ENCODE peak calls at places on chromosome 12, in five cellular contexts. P is EH; U is mesothelial cell of epicardium; Z is NCI-H1092 treated with DMSO at 0.1 percent for 48 hours; E is activated naive CD8-positive, alpha-beta T cell treated with anti-CD3 and anti-CD28 coated beads, Interleukin-2, amount 50 U/mL, for 24 hours. Y is an unnamed sample.

GRCh38 chr12:118126119-118126757 is 9.7 kb upstream of the PEBP1 start:
- DNase-seq in P (no peak), U (no peak), Z (peak; percentile 86), E (no peak), Y (no peak)

GRCh38 chr12:117850048-117850447 is 118.7 kb downstream of the KSR2 start:
- DNase-seq in P (peak; percentile 66), U (peak; percentile 43), Z (peak; percentile 17), E (peak; percentile 2), Y (no peak)

GRCh38 chr12:56628671-56629458 is 1.3 kb downstream of the BAZ2A start:
- DNase-seq in P (peak; percentile 80), U (peak; percentile 49), Z (peak; percentile 20), E (peak; percentile 69), Y (peak; percentile 62)

GRCh38 chr12:58916891-58917570 is 3.3 kb downstream of the LRIG3 start:
- DNase-seq in P (peak; percentile 48), U (no peak), Z (no peak), E (no peak), Y (no peak)

GRCh38 chr12:58159941-58160340 is 218.6 kb downstream of the ATP23 start:
- DNase-seq in P (no peak), U (no peak), Z (no peak), E (no peak), Y (no peak)

GRCh38 chr12:51922762-51923505 is 15.6 kb downstream of the ACVRL1 start:
- DNase-seq in P (peak; percentile 84), U (no peak), Z (no peak), E (no peak), Y (no peak)

GRCh38 chr12:92753976-92754885 is 51.4 kb downstream of the PLEKHG7 start:
- DNase-seq in P (peak; percentile 13), U (no peak), Z (no peak), E (no peak), Y (no peak)

GRCh38 chr12:94622475-94622874 is 27.9 kb downstream of the TMCC3 start:
- DNase-seq in P (no peak), U (no peak), Z (peak; percentile 62), E (no peak), Y (no peak)

GRCh38 chr12:91813701-91814100 is 331.9 kb downstream of the BTG1 start:
- DNase-seq in P (peak; percentile 40), U (no peak), Z (no peak), E (no peak), Y (no peak)

GRCh38 chr12:55074771-55075170 is 51.4 kb upstream of the OR9K2 start:
- DNase-seq in P (no peak), U (no peak), Z (peak; percentile 25), E (no peak), Y (no peak)

GRCh38 chr12:102300824-102301461 is 103.3 kb upstream of the PMCH start:
- DNase-seq in P (peak; percentile 70), U (no peak), Z (no peak), E (no peak), Y (no peak)

GRCh38 chr12:88836156-88836555 is 255.9 kb upstream of the KITLG start:
- DNase-seq in P (peak; percentile 13), U (no peak), Z (no peak), E (no peak), Y (no peak)

GRCh38 chr12:27940756-27941402 is 31.7 kb downstream of the PTHLH start:
- DNase-seq in P (peak; percentile 74), U (peak; percentile 79), Z (peak; percentile 64), E (peak; percentile 72), Y (peak; percentile 82)

GRCh38 chr12:64450711-64451486 is 1.0 kb upstream of the TBK1 start:
- DNase-seq in P (peak; percentile 34), U (no peak), Z (peak; percentile 23), E (peak; percentile 7), Y (no peak)

GRCh38 chr12:89098390-89099102 is 253.8 kb downstream of the DUSP6 start:
- DNase-seq in P (no peak), U (no peak), Z (peak; percentile 72), E (no peak), Y (no peak)

GRCh38 chr12:80509781-80510556 is 65.9 kb downstream of the PTPRQ start:
- DNase-seq in P (peak; percentile 91), U (peak; percentile 46), Z (no peak), E (no peak), Y (no peak)

GRCh38 chr12:48615681-48616080 is 45.8 kb upstream of the LALBA start:
- DNase-seq in P (no peak), U (no peak), Z (no peak), E (no peak), Y (no peak)

GRCh38 chr12:131927110-131928079 is 1.7 kb upstream of the PUS1 start:
- DNase-seq in P (no peak), U (no peak), Z (no peak), E (no peak), Y (no peak)

GRCh38 chr12:114406326-114407033 is 536 bp upstream of the TBX5 start:
- DNase-seq in P (peak; percentile 80), U (no peak), Z (no peak), E (no peak), Y (no peak)